ENCODE peak calls at places on chromosomes 16 and 17, in eight cellular contexts. W is suprapubic skin, P is A549, V is tibial nerve, Q is ovary, R is stomach, M is sigmoid colon, L is upper lobe of left lung. G is an unnamed sample. For H3K4me1, the result is how much of the 10 kb centered on the place peaks cover.

GRCh38 chr16:89352091-89352681 is 134.7 kb downstream of the ZNF778 start:
- DNase-seq in W (no peak), P (no peak), V (no peak), Q (no peak), R (no peak), M (no peak), L (no peak), G (no peak)

GRCh38 chr16:70520612-70521297 is 2.6 kb downstream of the COG4 start:
- DNase-seq in W (no peak), P (no peak), V (no peak), Q (no peak), R (no peak), M (no peak), L (no peak), G (no peak)

GRCh38 chr17:37797206-37797605 is 52.3 kb upstream of the HNF1B start:
- DNase-seq in W (no peak), P (no peak), V (no peak), Q (no peak), R (no peak), M (no peak), L (no peak), G (no peak)

GRCh38 chr17:40251576-40251975 is 32.5 kb downstream of the WIPF2 start:
- DNase-seq in W (no peak), P (peak), V (peak), Q (no peak), R (no peak), M (peak), L (no peak), G (peak)

GRCh38 chr16:81511371-81511770 is 66.8 kb downstream of the CMIP start:
- DNase-seq in W (no peak), P (peak), V (no peak), Q (no peak), R (no peak), M (no peak), L (no peak), G (no peak)

GRCh38 chr16:88338111-88338510 is 44.6 kb upstream of the ZNF469 start:
- DNase-seq in W (no peak), P (no peak), V (no peak), Q (no peak), R (no peak), M (no peak), L (no peak), G (no peak)

GRCh38 chr16:51636913-51637743 is 486.1 kb upstream of the SALL1 start:
- DNase-seq in W (no peak), P (no peak), V (no peak), Q (no peak), R (no peak), M (no peak), L (no peak), G (no peak)

GRCh38 chr17:59827721-59828477 is 64.8 kb downstream of the TUBD1 start:
- DNase-seq in W (no peak), P (no peak), V (no peak), Q (no peak), R (no peak), M (no peak), L (no peak), G (no peak)

GRCh38 chr16:4787068-4787467 is 1.1 kb downstream of the SEPTIN12 start:
- DNase-seq in W (no peak), P (no peak), V (no peak), Q (no peak), R (no peak), M (no peak), L (no peak), G (no peak)

GRCh38 chr17:45410144-45411091 is 22.3 kb downstream of the ARHGAP27 start:
- DNase-seq in W (no peak), P (no peak), V (peak), Q (no peak), R (no peak), M (no peak), L (peak), G (peak)

GRCh38 chr16:27179500-27180072 is 23.7 kb upstream of the KDM8 start:
- DNase-seq in W (peak), P (peak), V (peak), Q (peak), R (peak), M (peak), L (peak), G (peak)

GRCh38 chr17:19410875-19411291 is at the start of gene RNF112:
- DNase-seq in W (no peak), P (no peak), V (no peak), Q (no peak), R (no peak), M (no peak), L (no peak), G (no peak)

GRCh38 chr16:12992066-12992465 is 90.7 kb downstream of the SHISA9 start:
- DNase-seq in W (no peak), P (no peak), V (no peak), Q (no peak), R (no peak), M (no peak), L (no peak), G (no peak)

GRCh38 chr17:9928601-9929341 is 23.7 kb upstream of the RCVRN start:
- DNase-seq in W (no peak), P (peak), V (no peak), Q (peak), R (no peak), M (no peak), L (no peak), G (no peak)

GRCh38 chr16:3602320-3602653 is 9.1 kb downstream of the SLX4 start:
- DNase-seq in W (no peak), P (no peak), V (no peak), Q (no peak), R (no peak), M (peak), L (no peak), G (no peak)

GRCh38 chr17:59558953-59559352 is 6.5 kb upstream of the DHX40 start:
- DNase-seq in W (no peak), P (no peak), V (no peak), Q (no peak), R (no peak), M (no peak), L (no peak), G (no peak)

GRCh38 chr17:78774956-78775571 is 7.0 kb downstream of the CYTH1 start:
- DNase-seq in W (peak), P (no peak), V (peak), Q (no peak), R (no peak), M (peak), L (peak), G (peak)

GRCh38 chr17:71830916-71831315 is 289.9 kb upstream of the SOX9 start:
- DNase-seq in W (no peak), P (no peak), V (no peak), Q (no peak), R (no peak), M (no peak), L (no peak), G (no peak)

GRCh38 chr17:5237541-5238016 is 2.9 kb upstream of the SCIMP start:
- DNase-seq in W (no peak), P (peak), V (peak), Q (no peak), R (peak), M (no peak), L (peak), G (peak)

GRCh38 chr17:54536306-54536705 is 364.3 kb upstream of the TOM1L1 start:
- DNase-seq in W (no peak), P (no peak), V (no peak), Q (no peak), R (no peak), M (no peak), L (no peak), G (no peak)

GRCh38 chr16:66485361-66485760 is 58.3 kb downstream of the BEAN1 start:
- DNase-seq in W (peak), P (no peak), V (no peak), Q (no peak), R (no peak), M (no peak), L (no peak), G (no peak)

GRCh38 chr16:50144211-50144610 is 8.9 kb upstream of the TENT4B start:
- DNase-seq in W (no peak), P (no peak), V (no peak), Q (no peak), R (no peak), M (no peak), L (no peak), G (no peak)

GRCh38 chr17:78862073-78863023 is 21.7 kb upstream of the USP36 start:
- DNase-seq in W (peak), P (peak), V (peak), Q (peak), R (peak), M (peak), L (peak), G (peak)

GRCh38 chr17:82866521-82867214 is 26.8 kb upstream of the ZNF750 start:
- DNase-seq in W (peak), P (no peak), V (no peak), Q (no peak), R (no peak), M (peak), L (no peak), G (no peak)

GRCh38 chr16:56295739-56296527 is 104.6 kb downstream of the GNAO1 start:
- DNase-seq in W (no peak), P (no peak), V (no peak), Q (no peak), R (no peak), M (no peak), L (no peak), G (no peak)

GRCh38 chr17:61157246-61157887 is 242.3 kb upstream of the TBX2 start:
- DNase-seq in W (no peak), P (peak), V (no peak), Q (no peak), R (no peak), M (no peak), L (no peak), G (no peak)

GRCh38 chr16:66800856-66801255 is 528 bp downstream of the TERB1 start:
- DNase-seq in W (no peak), P (no peak), V (no peak), Q (no peak), R (no peak), M (no peak), L (no peak), G (no peak)

GRCh38 chr17:40810505-40810904 is 10.7 kb upstream of the KRT28 start:
- DNase-seq in W (no peak), P (peak), V (no peak), Q (no peak), R (no peak), M (no peak), L (no peak), G (no peak)

GRCh38 chr16:4339909-4340308 is 11.2 kb downstream of the PAM16 start:
- DNase-seq in W (no peak), P (no peak), V (no peak), Q (peak), R (peak), M (peak), L (peak), G (no peak)

GRCh38 chr16:84548508-84548907 is 44.0 kb upstream of the MEAK7 start:
- DNase-seq in W (no peak), P (no peak), V (no peak), Q (no peak), R (no peak), M (no peak), L (no peak), G (no peak)

GRCh38 chr16:84546669-84547538 is 42.4 kb upstream of the MEAK7 start:
- DNase-seq in W (no peak), P (no peak), V (no peak), Q (no peak), R (no peak), M (no peak), L (no peak), G (no peak)

GRCh38 chr16:84550096-84550495 is 45.6 kb upstream of the MEAK7 start:
- DNase-seq in W (no peak), P (no peak), V (no peak), Q (no peak), R (no peak), M (no peak), L (no peak), G (no peak)

GRCh38 chr16:84547539-84548058 is 43.1 kb upstream of the MEAK7 start:
- DNase-seq in W (no peak), P (no peak), V (no peak), Q (no peak), R (no peak), M (no peak), L (no peak), G (no peak)

GRCh38 chr16:84548971-84549844 is 44.7 kb upstream of the MEAK7 start:
- DNase-seq in W (no peak), P (no peak), V (no peak), Q (no peak), R (no peak), M (no peak), L (no peak), G (no peak)
- H3K4me1 ChIP-seq in W (under half), P (under half), V (under half), Q (under half), R (under half), M (under half), L (under half), G (under half)

GRCh38 chr16:85460983-85461813 is 151.9 kb upstream of the GSE1 start:
- DNase-seq in W (no peak), P (peak), V (no peak), Q (peak), R (no peak), M (no peak), L (peak), G (no peak)
- H3K27ac ChIP-seq in W (no peak), P (peak), V (no peak), Q (peak), R (peak), M (peak), L (no peak), G (peak)

DNA sequence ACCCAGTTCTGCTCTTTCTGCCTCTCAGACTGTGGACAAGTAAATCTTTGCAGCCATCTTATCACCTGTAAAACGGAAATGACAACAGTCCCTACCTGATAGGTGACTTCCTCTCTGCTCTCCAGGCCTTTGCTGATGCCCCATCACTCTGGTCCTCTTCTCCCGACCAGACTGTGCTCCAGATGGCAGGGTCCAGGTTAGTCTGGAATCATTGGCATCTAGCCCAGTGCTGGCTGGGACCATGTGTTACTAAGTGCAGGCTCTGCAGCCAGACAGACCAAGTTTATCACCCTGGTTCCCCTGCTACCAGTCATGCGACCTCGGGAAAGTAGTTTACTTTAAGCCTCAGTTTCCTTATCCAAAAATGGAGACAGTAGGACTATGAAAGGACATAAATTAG is 1.8 kb upstream of the NUBP1 start:
- DNase-seq in W (no peak), P (no peak), V (no peak), Q (peak), R (peak), M (peak), L (no peak), G (peak)
- TF ChIP-seq EP300 in W (no peak), P (no peak), V (no peak), Q (no peak), R (no peak), M (no peak), L (no peak), G (no peak)

DNA sequence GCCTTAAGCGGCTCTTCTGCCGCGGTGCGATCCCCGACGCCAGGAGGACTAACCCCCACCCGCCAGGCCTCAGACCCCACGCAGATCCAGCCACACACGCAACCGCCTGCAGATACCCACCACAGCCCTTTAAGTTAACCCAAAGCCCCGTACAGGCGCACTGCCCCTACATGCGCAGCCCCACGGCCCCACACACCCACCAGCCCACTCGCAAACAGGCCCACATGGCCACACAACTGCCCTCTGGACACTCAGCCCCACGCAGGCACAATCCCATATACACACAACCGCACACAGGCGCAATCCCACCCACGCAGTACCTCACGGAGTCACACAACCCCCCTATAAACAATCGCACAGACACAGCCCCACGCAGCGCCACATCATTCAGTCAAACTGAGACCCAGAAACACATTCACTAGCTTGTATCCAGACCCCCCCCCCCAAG is 41.7 kb downstream of the RAI1 start:
- DNase-seq in W (no peak), P (no peak), V (no peak), Q (no peak), R (no peak), M (no peak), L (no peak), G (no peak)
- H3K4me1 ChIP-seq in W (half or more), P (half or more), V (under half), Q (under half), R (half or more), M (under half), L (under half), G (under half)

DNA sequence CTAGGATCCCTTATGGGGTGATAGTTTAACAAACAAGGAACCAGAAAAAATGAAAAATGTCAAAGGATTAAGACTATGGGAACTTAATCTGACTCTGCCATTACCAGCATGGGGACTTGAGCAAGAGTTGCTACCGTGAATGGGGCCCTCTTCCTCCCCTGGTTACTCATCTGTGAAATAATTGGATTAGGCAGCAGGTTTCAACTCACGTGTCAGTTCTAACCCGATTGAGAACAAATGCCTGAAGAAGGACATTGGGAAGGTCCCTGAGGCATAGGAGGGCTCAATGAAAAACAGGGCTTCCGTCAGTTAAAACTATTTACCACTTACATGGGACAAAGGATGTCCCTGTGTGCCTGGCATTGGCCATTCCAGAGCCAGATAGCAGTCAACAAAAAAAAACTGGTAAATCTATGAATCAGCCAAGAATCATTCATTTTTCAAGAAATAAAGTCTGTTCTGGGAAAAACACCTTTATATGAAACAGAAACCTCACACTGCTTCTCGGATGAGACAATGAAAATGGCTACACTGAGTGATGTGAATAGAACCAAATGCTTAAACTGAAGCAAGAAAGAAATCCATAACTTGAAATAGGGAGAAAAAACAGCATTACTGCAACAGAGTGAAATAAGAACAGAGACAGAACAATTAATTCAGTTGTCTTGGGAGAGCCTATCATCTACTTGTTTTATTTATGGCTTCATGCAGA is 104.3 kb downstream of the ADAMTS18 start:
- DNase-seq in W (no peak), P (no peak), V (no peak), Q (no peak), R (no peak), M (no peak), L (no peak), G (no peak)
- H3K27ac ChIP-seq in W (no peak), P (no peak), V (no peak), Q (no peak), R (no peak), M (no peak), L (no peak), G (no peak)

GRCh38 chr16:67842509-67843342 is 606 bp downstream of the THAP11 start:
- DNase-seq in W (peak), P (no peak), V (no peak), Q (peak), R (peak), M (peak), L (peak), G (peak)
- TF ChIP-seq EP300 in W (no peak), P (no peak), V (no peak), Q (no peak), R (no peak), M (no peak), L (no peak), G (no peak)

GRCh38 chr17:44105483-44105882 is 18.0 kb downstream of the HDAC5 start:
- DNase-seq in W (no peak), P (no peak), V (no peak), Q (no peak), R (no peak), M (no peak), L (no peak), G (no peak)
- H3K4me1 ChIP-seq in W (half or more), P (under half), V (under half), Q (under half), R (half or more), M (under half), L (under half), G (under half)

GRCh38 chr16:11687606-11688519 is 19.6 kb downstream of the SNN start:
- DNase-seq in W (no peak), P (no peak), V (no peak), Q (no peak), R (peak), M (peak), L (no peak), G (no peak)
- H3K27ac ChIP-seq in W (no peak), P (no peak), V (no peak), Q (no peak), R (no peak), M (peak), L (no peak), G (no peak)

G was measured in transverse colon.